ENCODE peak calls at places on chromosomes 13 and 19, in five cellular contexts. One of them, this sample, is unnamed.

GRCh38 chr13:28237944-28238343 is 99.6 kb downstream of the PAN3 start:
- DNase-seq in CD8-positive, alpha-beta memory T cell: no peak
- DNase-seq in fibroblast of lung: no peak
- DNase-seq in endothelial cell: no peak
- DNase-seq in NCI-H748 treated with DMSO at 0.1 percent for 48 hours: no peak
- DNase-seq in this sample: no peak

GRCh38 chr13:48165727-48166126 is 67.3 kb upstream of the ITM2B start:
- DNase-seq in CD8-positive, alpha-beta memory T cell: no peak
- DNase-seq in fibroblast of lung: no peak
- DNase-seq in endothelial cell: no peak
- DNase-seq in NCI-H748 treated with DMSO at 0.1 percent for 48 hours: no peak
- DNase-seq in this sample: no peak

GRCh38 chr13:113932060-113932459 is 41.8 kb downstream of the C13orf46 start:
- DNase-seq in CD8-positive, alpha-beta memory T cell: no peak
- DNase-seq in fibroblast of lung: no peak
- DNase-seq in endothelial cell: no peak
- DNase-seq in NCI-H748 treated with DMSO at 0.1 percent for 48 hours: no peak
- DNase-seq in this sample: no peak

GRCh38 chr19:46978470-46978869 is 41.2 kb upstream of the NPAS1 start:
- DNase-seq in CD8-positive, alpha-beta memory T cell: no peak
- DNase-seq in fibroblast of lung: no peak
- DNase-seq in endothelial cell: no peak
- DNase-seq in NCI-H748 treated with DMSO at 0.1 percent for 48 hours: no peak
- DNase-seq in this sample: no peak

GRCh38 chr19:17772172-17772571 is 20.9 kb downstream of the FCHO1 start:
- DNase-seq in CD8-positive, alpha-beta memory T cell: no peak
- DNase-seq in fibroblast of lung: peak
- DNase-seq in endothelial cell: no peak
- DNase-seq in NCI-H748 treated with DMSO at 0.1 percent for 48 hours: no peak
- DNase-seq in this sample: no peak

GRCh38 chr19:49335071-49335783 is at the start of gene CD37:
- DNase-seq in CD8-positive, alpha-beta memory T cell: peak
- DNase-seq in fibroblast of lung: no peak
- DNase-seq in endothelial cell: no peak
- DNase-seq in NCI-H748 treated with DMSO at 0.1 percent for 48 hours: no peak
- DNase-seq in this sample: peak

GRCh38 chr19:33273881-33274662 is 28.3 kb downstream of the CEBPA start:
- DNase-seq in CD8-positive, alpha-beta memory T cell: no peak
- DNase-seq in fibroblast of lung: peak
- DNase-seq in endothelial cell: peak
- DNase-seq in NCI-H748 treated with DMSO at 0.1 percent for 48 hours: no peak
- DNase-seq in this sample: peak

GRCh38 chr19:38142176-38143035 is 81.6 kb downstream of the DPF1 start:
- DNase-seq in CD8-positive, alpha-beta memory T cell: no peak
- DNase-seq in fibroblast of lung: peak
- DNase-seq in endothelial cell: peak
- DNase-seq in NCI-H748 treated with DMSO at 0.1 percent for 48 hours: peak
- DNase-seq in this sample: peak